ENCODE peak calls at places on chromosome 12, in four cellular contexts. S, F, Q and A are unnamed samples.

GRCh38 chr12:15717940-15718567 is 71.1 kb downstream of the EPS8 start:
- DNase-seq in S (no peak), F (no peak), Q (no peak), A (no peak)

GRCh38 chr12:55743131-55743921 is 404 bp downstream of the GDF11 start:
- DNase-seq in S (peak; percentile 74), F (peak; percentile 75), Q (no peak), A (no peak)

GRCh38 chr12:116450406-116450910 is 108.7 kb upstream of the MAP1LC3B2 start:
- DNase-seq in S (no peak), F (no peak), Q (no peak), A (no peak)

GRCh38 chr12:6866920-6867406 is 368 bp upstream of the TPI1 start:
- DNase-seq in S (no peak), F (no peak), Q (no peak), A (no peak)

GRCh38 chr12:46455648-46456352 is 83.2 kb upstream of the SLC38A2 start:
- DNase-seq in S (no peak), F (no peak), Q (no peak), A (peak; percentile 48)

GRCh38 chr12:90331262-90331661 is 622.6 kb upstream of the ATP2B1 start:
- DNase-seq in S (no peak), F (no peak), Q (no peak), A (no peak)

GRCh38 chr12:96465896-96466295 is 23.5 kb upstream of the CFAP54 start:
- DNase-seq in S (no peak), F (no peak), Q (no peak), A (no peak)

GRCh38 chr12:92065018-92065499 is 80.6 kb downstream of the BTG1 start:
- DNase-seq in S (no peak), F (no peak), Q (no peak), A (no peak)

GRCh38 chr12:12720637-12721250 is 3.6 kb downstream of the CDKN1B start:
- DNase-seq in S (no peak), F (no peak), Q (no peak), A (no peak)

GRCh38 chr12:77433799-77434198 is 368.4 kb upstream of the E2F7 start:
- DNase-seq in S (no peak), F (no peak), Q (no peak), A (no peak)

GRCh38 chr12:62698701-62699101 is 232.1 kb downstream of the MON2 start:
- DNase-seq in S (no peak), F (no peak), Q (peak; percentile 19), A (no peak)

GRCh38 chr12:4857472-4858291 is 52.0 kb upstream of the KCNA1 start:
- DNase-seq in S (peak; percentile 60), F (peak; percentile 72), Q (peak; percentile 33), A (peak; percentile 22)

GRCh38 chr12:11130999-11131398 is 3.4 kb downstream of the TAS2R30 start:
- DNase-seq in S (no peak), F (no peak), Q (no peak), A (no peak)

GRCh38 chr12:53145383-53145782 is 35.1 kb upstream of the ZNF740 start:
- DNase-seq in S (no peak), F (no peak), Q (peak; percentile 52), A (no peak)

GRCh38 chr12:75661927-75662326 is 150.5 kb upstream of the KRR1 start:
- DNase-seq in S (no peak), F (no peak), Q (no peak), A (no peak)

GRCh38 chr12:75666126-75666979 is 154.9 kb upstream of the KRR1 start:
- DNase-seq in S (no peak), F (no peak), Q (no peak), A (no peak)

GRCh38 chr12:132566551-132567131 is 43.7 kb downstream of the LRCOL1 start:
- DNase-seq in S (no peak), F (no peak), Q (no peak), A (no peak)

GRCh38 chr12:93390025-93390424 is 12.3 kb downstream of the NUDT4 start:
- DNase-seq in S (no peak), F (no peak), Q (no peak), A (no peak)

GRCh38 chr12:132955933-132956725 is at the start of gene ZNF605:
- DNase-seq in S (peak; percentile 90), F (peak; percentile 95), Q (peak; percentile 44), A (peak; percentile 67)